ENCODE peak calls at places on chromosome 2, in seven cellular contexts. V, Y, N, O, Q, I and W are unnamed samples.

GRCh38 chr2:99821572-99822369 is 320.6 kb downstream of the AFF3 start:
- DNase-seq in V (no peak), Y (no peak), N (no peak), O (no peak), Q (no peak), I (no peak), W (no peak)

GRCh38 chr2:163338270-163338669 is 397.5 kb downstream of the FIGN start:
- DNase-seq in V (no peak), Y (no peak), N (no peak), O (no peak), Q (no peak), I (no peak), W (no peak)

GRCh38 chr2:84694088-84694622 is 177.9 kb downstream of the DNAH6 start:
- DNase-seq in V (peak; percentile 3), Y (no peak), N (no peak), O (no peak), Q (no peak), I (no peak), W (no peak)

GRCh38 chr2:112277591-112278220 is 2.3 kb downstream of the ZC3H6 start:
- DNase-seq in V (no peak), Y (no peak), N (no peak), O (no peak), Q (no peak), I (no peak), W (no peak)

GRCh38 chr2:191152841-191153240 is 2.0 kb upstream of the STAT4 start:
- DNase-seq in V (no peak), Y (no peak), N (no peak), O (no peak), Q (no peak), I (no peak), W (no peak)

GRCh38 chr2:77939801-77940200 is 417.6 kb upstream of the LRRTM4 start:
- DNase-seq in V (no peak), Y (no peak), N (no peak), O (no peak), Q (no peak), I (no peak), W (no peak)

GRCh38 chr2:7620255-7620654 is 703.0 kb downstream of the RNF144A start:
- DNase-seq in V (no peak), Y (no peak), N (no peak), O (no peak), Q (no peak), I (no peak), W (no peak)

GRCh38 chr2:188979730-188980123 is 5.6 kb downstream of the COL3A1 start:
- DNase-seq in V (no peak), Y (no peak), N (no peak), O (no peak), Q (no peak), I (no peak), W (no peak)

GRCh38 chr2:70991142-70991541 is 3.5 kb downstream of the TEX261 start:
- DNase-seq in V (no peak), Y (no peak), N (no peak), O (no peak), Q (no peak), I (no peak), W (no peak)

GRCh38 chr2:28166956-28167355 is 225.7 kb upstream of the FOSL2 start:
- DNase-seq in V (no peak), Y (no peak), N (no peak), O (no peak), Q (no peak), I (no peak), W (no peak)

GRCh38 chr2:200575957-200576356 is 9.9 kb upstream of the AOX1 start:
- DNase-seq in V (no peak), Y (no peak), N (no peak), O (no peak), Q (no peak), I (no peak), W (no peak)

GRCh38 chr2:225570000-225570399 is 170.5 kb downstream of the NYAP2 start:
- DNase-seq in V (no peak), Y (no peak), N (no peak), O (no peak), Q (no peak), I (no peak), W (no peak)

GRCh38 chr2:33430856-33431255 is 45.6 kb upstream of the RASGRP3 start:
- DNase-seq in V (no peak), Y (no peak), N (no peak), O (no peak), Q (no peak), I (no peak), W (no peak)

GRCh38 chr2:164692114-164692513 is 70.8 kb upstream of the GRB14 start:
- DNase-seq in V (no peak), Y (no peak), N (no peak), O (no peak), Q (no peak), I (no peak), W (no peak)

GRCh38 chr2:137770161-137770560 is 194.1 kb upstream of the HNMT start:
- DNase-seq in V (no peak), Y (no peak), N (no peak), O (no peak), Q (no peak), I (no peak), W (no peak)

GRCh38 chr2:16008856-16009255 is 68.5 kb downstream of the MYCN start:
- DNase-seq in V (no peak), Y (no peak), N (no peak), O (no peak), Q (no peak), I (no peak), W (no peak)

GRCh38 chr2:30208453-30208852 is 22.9 kb upstream of the LBH start:
- DNase-seq in V (no peak), Y (peak; percentile 84), N (peak; percentile 23), O (peak; percentile 81), Q (peak; percentile 30), I (no peak), W (peak; percentile 35)

GRCh38 chr2:70939001-70939846 is 3.5 kb downstream of the ATP6V1B1 start:
- DNase-seq in V (no peak), Y (no peak), N (no peak), O (no peak), Q (no peak), I (no peak), W (no peak)

GRCh38 chr2:64854773-64855237 is 134.4 kb upstream of the SLC1A4 start:
- DNase-seq in V (no peak), Y (peak; percentile 54), N (no peak), O (no peak), Q (peak; percentile 86), I (no peak), W (no peak)

GRCh38 chr2:47490406-47490805 is 87.5 kb downstream of the MSH2 start:
- DNase-seq in V (no peak), Y (no peak), N (no peak), O (no peak), Q (no peak), I (no peak), W (no peak)

GRCh38 chr2:207791579-207792243 is 22.0 kb upstream of the FZD5 start:
- DNase-seq in V (no peak), Y (no peak), N (no peak), O (no peak), Q (no peak), I (no peak), W (no peak)

GRCh38 chr2:204265701-204266310 is 279.5 kb upstream of the PARD3B start:
- DNase-seq in V (no peak), Y (no peak), N (no peak), O (no peak), Q (no peak), I (no peak), W (no peak)

GRCh38 chr2:48600917-48601316 is 16.7 kb upstream of the GTF2A1L start:
- DNase-seq in V (no peak), Y (no peak), N (no peak), O (no peak), Q (no peak), I (no peak), W (no peak)

GRCh38 chr2:63790913-63791312 is 50.8 kb upstream of the UGP2 start:
- DNase-seq in V (no peak), Y (peak; percentile 29), N (no peak), O (no peak), Q (no peak), I (no peak), W (no peak)

GRCh38 chr2:39620067-39620466 is 45.6 kb upstream of the TMEM178A start:
- DNase-seq in V (no peak), Y (peak; percentile 9), N (no peak), O (peak; percentile 27), Q (peak; percentile 94), I (no peak), W (no peak)

GRCh38 chr2:54813584-54813983 is 90.1 kb downstream of the EML6 start:
- DNase-seq in V (no peak), Y (no peak), N (no peak), O (no peak), Q (no peak), I (no peak), W (no peak)

GRCh38 chr2:184677171-184677570 is 78.8 kb downstream of the ZNF804A start:
- DNase-seq in V (no peak), Y (no peak), N (no peak), O (no peak), Q (no peak), I (no peak), W (no peak)

GRCh38 chr2:239394346-239394945 is 6.4 kb downstream of the HDAC4 start:
- DNase-seq in V (no peak), Y (no peak), N (no peak), O (no peak), Q (no peak), I (no peak), W (no peak)

GRCh38 chr2:36753706-36754221 is 57.3 kb downstream of the VIT start:
- DNase-seq in V (no peak), Y (no peak), N (no peak), O (no peak), Q (no peak), I (no peak), W (no peak)

GRCh38 chr2:109459485-109459884 is 154.3 kb downstream of the SEPTIN10 start:
- DNase-seq in V (no peak), Y (no peak), N (no peak), O (no peak), Q (no peak), I (no peak), W (no peak)

GRCh38 chr2:175441361-175441760 is 259.9 kb upstream of the ATP5MC3 start:
- DNase-seq in V (no peak), Y (no peak), N (no peak), O (no peak), Q (no peak), I (no peak), W (no peak)

GRCh38 chr2:150374562-150374961 is 112.9 kb downstream of the RND3 start:
- DNase-seq in V (no peak), Y (no peak), N (no peak), O (no peak), Q (no peak), I (no peak), W (no peak)

GRCh38 chr2:69933839-69934613 is 19.1 kb downstream of the MXD1 start:
- DNase-seq in V (no peak), Y (peak; percentile 70), N (no peak), O (no peak), Q (peak; percentile 46), I (no peak), W (no peak)

GRCh38 chr2:100757621-100758394 is 62.1 kb upstream of the NPAS2 start:
- DNase-seq in V (no peak), Y (peak; percentile 72), N (no peak), O (no peak), Q (no peak), I (no peak), W (no peak)

GRCh38 chr2:128425731-128426620 is 107.3 kb upstream of the HS6ST1 start:
- DNase-seq in V (no peak), Y (peak; percentile 45), N (no peak), O (no peak), Q (no peak), I (no peak), W (no peak)

GRCh38 chr2:239264838-239265651 is 135.8 kb downstream of the HDAC4 start:
- DNase-seq in V (peak; percentile 49), Y (peak; percentile 70), N (peak; percentile 39), O (no peak), Q (peak; percentile 66), I (no peak), W (no peak)

GRCh38 chr2:215485032-215485431 is 49.2 kb upstream of the FN1 start:
- DNase-seq in V (no peak), Y (no peak), N (no peak), O (no peak), Q (no peak), I (no peak), W (no peak)

GRCh38 chr2:178829299-178829698 is 22.1 kb upstream of the TTN start:
- DNase-seq in V (no peak), Y (no peak), N (no peak), O (peak; percentile 14), Q (no peak), I (no peak), W (no peak)